ENCODE peak calls at places on chromosomes 6 and 20, in nine cellular contexts. P is ovary, W is stomach, O is esophagus muscularis mucosa, E is HepG2, M is sigmoid colon, J is A549, G is K562, K is transverse colon. C is an unnamed sample.

GRCh38 chr6:98470821-98471220 is 363.6 kb upstream of the POU3F2 start:
- DNase-seq in P (no peak), W (no peak), O (no peak), E (no peak), M (no peak), J (no peak), G (no peak), K (no peak), C (no peak)

GRCh38 chr6:124149646-124150045 is 346.0 kb downstream of the NKAIN2 start:
- DNase-seq in P (no peak), W (no peak), O (no peak), E (no peak), M (no peak), J (no peak), G (no peak), K (no peak), C (no peak)

GRCh38 chr6:47245745-47246371 is 63.8 kb downstream of the TNFRSF21 start:
- DNase-seq in P (no peak), W (no peak), O (no peak), E (no peak), M (no peak), J (peak), G (no peak), K (no peak), C (no peak)

GRCh38 chr6:31958412-31958740 is 395 bp downstream of the NELFE start:
- DNase-seq in P (no peak), W (no peak), O (no peak), E (no peak), M (no peak), J (no peak), G (no peak), K (no peak), C (no peak)

GRCh38 chr20:6908673-6909072 is 141.2 kb downstream of the BMP2 start:
- DNase-seq in P (no peak), W (no peak), O (no peak), E (no peak), M (no peak), J (no peak), G (no peak), K (no peak), C (no peak)

GRCh38 chr20:42701948-42702347 is 487.8 kb downstream of the PTPRT start:
- DNase-seq in P (no peak), W (no peak), O (no peak), E (peak), M (no peak), J (no peak), G (no peak), K (no peak), C (no peak)

GRCh38 chr20:21391495-21392298 is 5.6 kb downstream of the NKX2-4 start:
- DNase-seq in P (no peak), W (no peak), O (no peak), E (no peak), M (no peak), J (no peak), G (no peak), K (no peak), C (no peak)

GRCh38 chr6:37904590-37904989 is 85.1 kb downstream of the ZFAND3 start:
- DNase-seq in P (no peak), W (no peak), O (no peak), E (no peak), M (no peak), J (no peak), G (no peak), K (no peak), C (no peak)

GRCh38 chr20:45969712-45970634 is 2.0 kb downstream of the ZNF335 start:
- DNase-seq in P (no peak), W (no peak), O (no peak), E (peak), M (peak), J (peak), G (peak), K (peak), C (no peak)

GRCh38 chr6:47414517-47415167 is 62.9 kb upstream of the CD2AP start:
- DNase-seq in P (no peak), W (no peak), O (no peak), E (peak), M (no peak), J (peak), G (peak), K (no peak), C (no peak)

GRCh38 chr6:38248500-38249234 is 391.1 kb downstream of the BTBD9 start:
- DNase-seq in P (no peak), W (no peak), O (no peak), E (no peak), M (no peak), J (no peak), G (peak), K (no peak), C (no peak)

GRCh38 chr6:166282394-166283032 is 25.7 kb downstream of the PRR18 start:
- DNase-seq in P (no peak), W (peak), O (no peak), E (no peak), M (no peak), J (no peak), G (no peak), K (no peak), C (no peak)

GRCh38 chr6:73339340-73339739 is 14.7 kb downstream of the DPPA5 start:
- DNase-seq in P (no peak), W (no peak), O (no peak), E (no peak), M (no peak), J (peak), G (no peak), K (no peak), C (no peak)

GRCh38 chr6:66568271-66568670 is 861.2 kb upstream of the EYS start:
- DNase-seq in P (no peak), W (no peak), O (no peak), E (peak), M (no peak), J (peak), G (no peak), K (no peak), C (no peak)

GRCh38 chr6:2129076-2129695 is 116.2 kb downstream of the GMDS start:
- DNase-seq in P (no peak), W (no peak), O (no peak), E (no peak), M (no peak), J (no peak), G (no peak), K (no peak), C (no peak)

GRCh38 chr20:14879020-14879697 is 541.7 kb upstream of the FLRT3 start:
- DNase-seq in P (no peak), W (no peak), O (no peak), E (peak), M (no peak), J (peak), G (no peak), K (no peak), C (no peak)

GRCh38 chr20:31844737-31845299 is 586 bp downstream of the FOXS1 start:
- DNase-seq in P (no peak), W (no peak), O (no peak), E (no peak), M (no peak), J (no peak), G (no peak), K (no peak), C (no peak)

GRCh38 chr20:1674990-1675389 is 17.4 kb upstream of the SIRPG start:
- DNase-seq in P (no peak), W (no peak), O (peak), E (no peak), M (no peak), J (no peak), G (no peak), K (no peak), C (no peak)

GRCh38 chr6:121868191-121868590 is 432.7 kb downstream of the GJA1 start:
- DNase-seq in P (no peak), W (no peak), O (no peak), E (no peak), M (no peak), J (no peak), G (no peak), K (no peak), C (no peak)

GRCh38 chr6:40723967-40724366 is 136.8 kb upstream of the LRFN2 start:
- DNase-seq in P (no peak), W (no peak), O (no peak), E (no peak), M (no peak), J (no peak), G (no peak), K (no peak), C (no peak)

GRCh38 chr20:16574656-16575355 is 1.6 kb upstream of the KIF16B start:
- DNase-seq in P (peak), W (peak), O (peak), E (peak), M (peak), J (peak), G (peak), K (peak), C (peak)

GRCh38 chr6:82086944-82087343 is 160.6 kb downstream of the IBTK start:
- DNase-seq in P (no peak), W (no peak), O (no peak), E (peak), M (no peak), J (peak), G (no peak), K (no peak), C (no peak)

GRCh38 chr6:44090465-44090864 is 36.8 kb downstream of the MRPL14 start:
- DNase-seq in P (no peak), W (no peak), O (no peak), E (no peak), M (no peak), J (no peak), G (no peak), K (no peak), C (no peak)

GRCh38 chr6:11732036-11732545 is 46.5 kb downstream of the ADTRP start:
- DNase-seq in P (no peak), W (peak), O (no peak), E (no peak), M (peak), J (no peak), G (no peak), K (peak), C (peak)

GRCh38 chr6:34888874-34889555 is at the start of gene ANKS1A:
- DNase-seq in P (peak), W (peak), O (peak), E (peak), M (peak), J (peak), G (peak), K (peak), C (peak)

GRCh38 chr20:53100476-53100911 is 128.3 kb downstream of the TSHZ2 start:
- DNase-seq in P (no peak), W (no peak), O (no peak), E (no peak), M (no peak), J (no peak), G (no peak), K (no peak), C (peak)

GRCh38 chr6:79869184-79869583 is 78.2 kb downstream of the ELOVL4 start:
- DNase-seq in P (no peak), W (no peak), O (no peak), E (no peak), M (no peak), J (no peak), G (no peak), K (no peak), C (no peak)

GRCh38 chr6:40407239-40407638 is 179.9 kb downstream of the LRFN2 start:
- DNase-seq in P (no peak), W (no peak), O (no peak), E (no peak), M (no peak), J (no peak), G (no peak), K (no peak), C (no peak)

GRCh38 chr6:50141100-50141499 is 91.4 kb upstream of the DEFB112 start:
- DNase-seq in P (no peak), W (no peak), O (no peak), E (no peak), M (no peak), J (no peak), G (no peak), K (no peak), C (no peak)

DNA sequence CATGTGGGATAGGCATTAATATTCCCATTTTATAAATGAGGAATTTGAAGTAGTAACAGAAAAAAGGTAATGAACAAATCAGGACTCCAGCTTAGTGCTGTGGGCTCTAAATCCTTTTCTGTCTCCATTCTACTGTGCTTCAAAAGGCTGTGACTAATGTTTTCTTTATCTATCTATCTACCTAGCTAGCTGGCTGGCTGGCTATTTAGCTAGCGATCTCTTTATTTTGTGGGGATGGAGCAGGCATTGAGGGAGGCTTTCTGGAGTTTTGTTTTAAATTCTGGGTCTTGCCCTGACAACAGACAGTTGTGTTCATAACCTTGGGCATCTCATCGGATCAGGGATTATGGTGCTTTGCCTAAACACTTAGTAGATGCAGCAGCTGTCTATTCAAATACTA is 139.2 kb downstream of the SOX4 start:
- DNase-seq in P (no peak), W (no peak), O (peak), E (no peak), M (no peak), J (no peak), G (no peak), K (no peak), C (no peak)
- TF ChIP-seq EP300 in P (no peak), W (no peak), O (no peak), E (no peak), M (no peak), J (no peak), G (no peak), K (no peak), C (no peak)

GRCh38 chr6:85353012-85353411 is 96.9 kb upstream of the NT5E start:
- DNase-seq in P (no peak), W (no peak), O (no peak), E (no peak), M (no peak), J (no peak), G (no peak), K (no peak), C (no peak)

GRCh38 chr6:85344996-85345395 is 104.9 kb upstream of the NT5E start:
- DNase-seq in P (no peak), W (no peak), O (no peak), E (no peak), M (no peak), J (no peak), G (no peak), K (no peak), C (no peak)

GRCh38 chr6:85347787-85348186 is 102.1 kb upstream of the NT5E start:
- DNase-seq in P (no peak), W (no peak), O (no peak), E (no peak), M (no peak), J (no peak), G (no peak), K (no peak), C (no peak)

GRCh38 chr6:85346196-85346595 is 103.7 kb upstream of the NT5E start:
- DNase-seq in P (no peak), W (no peak), O (no peak), E (no peak), M (no peak), J (no peak), G (no peak), K (no peak), C (no peak)

GRCh38 chr6:85348643-85349042 is 101.2 kb upstream of the NT5E start:
- DNase-seq in P (no peak), W (no peak), O (no peak), E (no peak), M (no peak), J (no peak), G (no peak), K (no peak), C (no peak)
- TF ChIP-seq CTCF in P (no peak), W (no peak), O (no peak), E (peak), M (no peak), J (no peak), G (no peak), K (no peak), C (no peak)

DNA sequence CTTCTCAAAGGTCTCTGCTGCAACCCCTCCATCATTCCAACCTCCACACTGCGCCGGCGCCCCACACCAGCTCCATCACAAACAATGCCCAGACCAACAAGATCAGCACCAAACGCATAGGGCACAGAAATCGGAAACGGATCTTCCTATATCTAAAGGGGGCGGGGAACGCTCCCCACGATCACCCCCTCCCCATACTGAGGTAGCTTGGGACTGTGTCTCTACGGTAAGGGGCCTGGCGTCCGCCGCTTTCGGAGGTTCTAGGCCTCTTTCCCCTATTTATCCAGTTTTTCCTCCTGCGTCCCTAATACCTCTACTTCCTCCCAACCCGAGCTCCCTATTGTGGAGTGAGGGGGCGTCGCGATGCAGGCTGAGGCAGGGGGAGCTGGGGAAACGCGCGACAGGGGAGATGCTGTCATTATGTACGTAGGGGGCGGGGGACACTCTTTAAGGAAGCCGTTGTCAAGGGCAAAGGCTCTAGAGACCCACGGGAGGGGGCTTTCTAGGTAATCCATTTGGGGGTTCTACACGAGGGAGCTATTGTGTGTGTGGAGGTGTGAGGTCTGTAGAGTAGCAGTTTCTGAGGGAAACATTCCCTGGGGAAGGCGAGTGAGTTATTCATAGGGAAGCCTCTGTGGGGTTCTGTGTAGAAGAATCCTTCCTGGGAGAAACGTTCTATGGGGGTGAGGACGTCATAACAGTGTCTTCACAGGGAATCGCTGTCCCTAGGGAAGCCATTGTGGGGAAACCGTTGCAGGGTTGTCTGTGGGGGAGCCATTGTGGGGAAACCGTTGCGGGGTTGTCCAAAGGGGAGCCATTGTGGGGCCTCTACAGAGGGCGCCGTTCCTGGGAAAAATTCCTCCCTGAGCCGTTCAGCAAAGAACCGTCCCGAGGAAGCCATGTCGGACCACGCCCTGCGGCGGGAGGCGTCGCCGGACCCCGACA is 716 bp downstream of the DNAAF9 start:
- DNase-seq in P (peak), W (peak), O (no peak), E (peak), M (peak), J (no peak), G (peak), K (peak), C (peak)
- TF ChIP-seq EP300 in P (no peak), W (no peak), O (no peak), E (no peak), M (no peak), J (no peak), G (no peak), K (no peak), C (no peak)

GRCh38 chr6:4932506-4932903 is 71.3 kb downstream of the RPP40 start:
- DNase-seq in P (no peak), W (no peak), O (no peak), E (no peak), M (no peak), J (no peak), G (no peak), K (no peak), C (no peak)

GRCh38 chr6:4928426-4928825 is 75.4 kb downstream of the RPP40 start:
- DNase-seq in P (no peak), W (no peak), O (no peak), E (no peak), M (no peak), J (no peak), G (peak), K (no peak), C (no peak)

GRCh38 chr6:4931530-4932505 is 72.0 kb downstream of the RPP40 start:
- DNase-seq in P (no peak), W (no peak), O (no peak), E (peak), M (no peak), J (peak), G (no peak), K (peak), C (no peak)

GRCh38 chr6:4930025-4930692 is 73.7 kb downstream of the RPP40 start:
- DNase-seq in P (no peak), W (no peak), O (no peak), E (no peak), M (no peak), J (no peak), G (no peak), K (no peak), C (no peak)

DNA sequence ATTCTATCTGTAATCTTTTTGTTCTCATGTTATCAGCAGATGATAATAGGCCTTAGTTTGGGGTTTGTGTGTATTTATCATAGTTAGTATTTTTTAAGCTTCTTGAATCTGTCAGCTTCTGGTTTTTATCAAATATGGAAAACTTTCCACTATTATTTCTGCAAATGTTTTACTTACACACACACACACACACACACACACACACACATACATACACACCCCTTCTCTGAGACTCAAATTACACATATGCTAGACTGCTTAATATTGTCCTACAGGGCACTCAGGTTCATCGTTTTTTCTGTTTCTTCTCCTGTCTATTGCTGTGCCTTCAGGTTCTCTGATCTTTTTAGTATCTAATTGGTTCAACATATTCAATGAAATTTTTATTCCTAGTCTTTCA is 74.5 kb downstream of the RPP40 start:
- DNase-seq in P (no peak), W (no peak), O (no peak), E (no peak), M (no peak), J (no peak), G (no peak), K (no peak), C (no peak)
- TF ChIP-seq CTCF in P (no peak), W (no peak), O (no peak), E (no peak), M (no peak), J (no peak), G (no peak), K (no peak), C (no peak)

DNA sequence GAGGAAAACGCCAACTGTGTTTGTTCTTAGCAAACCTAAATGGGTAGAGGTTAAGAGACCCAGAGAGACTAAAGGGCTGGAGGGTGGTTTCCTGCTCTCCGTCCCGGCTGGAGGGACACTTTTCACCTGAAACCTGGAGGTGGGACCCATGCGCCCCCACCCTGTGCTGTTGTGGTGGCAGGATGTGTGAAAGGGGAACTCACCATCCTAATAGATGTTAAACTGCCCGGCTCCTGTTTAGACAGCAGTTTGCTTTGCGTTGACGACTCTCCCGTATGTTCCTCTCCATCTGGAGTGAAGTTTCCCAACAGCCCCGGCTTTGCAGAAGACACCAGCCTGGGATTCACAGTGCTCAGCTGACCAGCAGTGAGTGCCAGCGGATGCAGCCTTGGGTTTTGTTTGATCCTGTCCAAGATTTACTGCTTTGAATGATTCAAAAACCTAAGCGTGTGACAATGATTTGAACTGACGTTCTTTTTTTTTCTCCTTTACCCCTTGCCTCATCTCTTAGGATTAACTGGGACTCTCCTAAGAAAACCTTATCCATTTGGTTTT is 66.0 kb downstream of the CDH4 start:
- DNase-seq in P (no peak), W (no peak), O (no peak), E (no peak), M (no peak), J (no peak), G (no peak), K (no peak), C (no peak)
- TF ChIP-seq EP300 in P (no peak), W (no peak), O (no peak), E (no peak), M (no peak), J (no peak), G (no peak), K (no peak), C (no peak)

DNA sequence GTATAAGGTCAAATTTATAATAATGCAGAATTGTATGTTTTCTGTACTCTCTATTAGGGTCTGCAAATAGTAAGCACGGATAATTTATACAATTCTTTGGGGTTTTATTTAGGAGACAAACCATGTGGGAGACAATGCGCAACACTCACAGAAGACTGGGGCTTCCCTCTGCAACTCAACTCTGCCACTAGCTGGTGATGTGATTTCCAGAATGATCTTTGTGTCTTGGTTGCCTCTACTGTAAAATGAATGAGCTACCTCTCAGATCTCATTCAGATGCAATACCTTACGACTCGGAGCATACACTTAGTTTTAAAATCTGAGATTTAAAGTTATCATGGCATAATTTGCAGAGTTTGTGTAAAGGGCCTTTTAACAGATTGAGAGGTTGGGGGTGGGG is 6.4 kb downstream of the MAN1A1 start:
- DNase-seq in P (no peak), W (no peak), O (no peak), E (no peak), M (no peak), J (no peak), G (peak), K (no peak), C (no peak)
- TF ChIP-seq CTCF in P (no peak), W (no peak), O (no peak), E (no peak), M (no peak), J (no peak), G (peak), K (no peak), C (no peak)